ENCODE peak calls at places on chromosome 4, in ten cellular contexts. B, N, A, G, F, I, D, Y, K and V are unnamed samples.

GRCh38 chr4:57378766-57379165 is 268.6 kb upstream of the IGFBP7 start:
- DNase-seq in B (no peak), F (peak; percentile 2), A (no peak), G (no peak), N (no peak), D (no peak), K (no peak), Y (no peak), I (no peak), V (no peak)

GRCh38 chr4:44149242-44149641 is 299.4 kb downstream of the KCTD8 start:
- DNase-seq in A (no peak), Y (no peak), K (no peak), D (no peak), G (no peak), I (no peak), N (no peak), B (no peak), F (no peak), V (no peak)

GRCh38 chr4:106079616-106080015 is 184.3 kb downstream of the NPNT start:
- DNase-seq in I (no peak), Y (no peak), F (no peak), A (no peak), G (no peak), K (no peak), B (no peak), D (no peak), N (no peak), V (no peak)

GRCh38 chr4:30722916-30723270 is 2.7 kb downstream of the PCDH7 start:
- DNase-seq in F (no peak), Y (no peak), D (peak; percentile 59), I (no peak), A (no peak), G (peak; percentile 62), B (peak; percentile 45), N (no peak), K (peak; percentile 13), V (peak; percentile 16)

GRCh38 chr4:73780243-73780642 is 39.9 kb downstream of the CXCL8 start:
- DNase-seq in N (no peak), B (no peak), A (no peak), F (no peak), D (no peak), Y (no peak), K (no peak), G (no peak), I (no peak), V (no peak)

GRCh38 chr4:5205981-5206380 is 154.7 kb downstream of the STK32B start:
- DNase-seq in G (no peak), F (no peak), Y (no peak), K (no peak), B (no peak), A (no peak), D (no peak), N (no peak), I (no peak), V (no peak)

GRCh38 chr4:53003959-53004358 is 141.8 kb downstream of the RASL11B start:
- DNase-seq in D (no peak), G (no peak), N (no peak), B (no peak), F (peak; percentile 37), I (no peak), Y (no peak), K (no peak), A (no peak), V (no peak)

GRCh38 chr4:10762541-10762940 is 78.0 kb upstream of the CLNK start:
- DNase-seq in N (no peak), D (no peak), Y (no peak), B (peak; percentile 7), A (no peak), K (no peak), G (peak; percentile 88), F (peak; percentile 91), I (no peak), V (no peak)

GRCh38 chr4:173024203-173024602 is 144.4 kb upstream of the GALNT7 start:
- DNase-seq in F (peak; percentile 6), A (no peak), G (no peak), B (no peak), N (no peak), D (no peak), Y (no peak), K (no peak), I (no peak), V (no peak)

GRCh38 chr4:173399016-173399415 is at the start of gene SCRG1:
- DNase-seq in G (no peak), B (peak; percentile 35), K (no peak), F (peak; percentile 4), Y (no peak), I (peak; percentile 66), N (peak; percentile 27), A (peak; percentile 36), D (no peak), V (no peak)

GRCh38 chr4:176814770-176815169 is 22.0 kb upstream of the VEGFC start:
- DNase-seq in B (no peak), K (no peak), A (no peak), N (no peak), F (peak; percentile 87), G (no peak), Y (no peak), D (no peak), I (no peak), V (no peak)

GRCh38 chr4:19158451-19158850 is 1093.3 kb upstream of the SLIT2 start:
- DNase-seq in K (no peak), I (no peak), Y (no peak), A (no peak), G (no peak), D (no peak), F (no peak), B (no peak), N (no peak), V (no peak)

GRCh38 chr4:14841801-14842748 is 160.2 kb upstream of the CPEB2 start:
- DNase-seq in F (no peak), Y (no peak), D (no peak), K (peak; percentile 48), N (no peak), I (no peak), A (peak; percentile 25), G (no peak), B (no peak), V (peak; percentile 65)

GRCh38 chr4:27861802-27862201 is 1001.2 kb downstream of the STIM2 start:
- DNase-seq in F (peak; percentile 61), I (no peak), G (no peak), N (no peak), D (no peak), K (no peak), A (no peak), B (no peak), Y (no peak), V (no peak)

DNA sequence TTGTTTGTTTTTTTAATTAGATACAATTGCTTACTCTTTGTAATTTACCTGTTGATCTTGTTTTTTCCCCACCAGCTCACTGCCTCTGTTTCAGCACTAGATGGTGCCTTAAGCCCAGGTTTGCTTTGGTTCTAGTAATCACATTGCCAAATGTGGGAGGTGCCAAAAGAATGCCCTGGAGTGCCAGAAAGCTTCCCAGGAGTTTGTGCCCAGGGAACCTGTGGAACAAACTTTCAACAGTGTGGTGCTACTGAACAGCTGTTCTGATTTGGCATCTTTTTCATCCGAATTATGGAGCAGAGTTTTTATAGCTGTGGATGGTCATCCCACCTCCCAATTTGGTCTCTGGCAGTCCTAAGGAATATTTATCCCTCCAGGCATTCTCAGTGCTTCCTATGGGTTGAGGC is 1000.7 kb downstream of the STIM2 start:
- DNase-seq in N (peak; percentile 17), A (no peak), B (peak; percentile 89), K (no peak), Y (no peak), I (no peak), G (peak; percentile 81), F (peak; percentile 47), D (no peak), V (no peak)
- TF ChIP-seq CTCF in N (peak; percentile 55), A (peak; percentile 69), B (peak; percentile 94), K (peak; percentile 9), Y (peak; percentile 45), I (peak; percentile 32), G (peak; percentile 95), F (peak; percentile 57), D (peak; percentile 22), V (no peak)

GRCh38 chr4:156779774-156780173 is 191.8 kb downstream of the PDGFC start:
- DNase-seq in K (no peak), B (no peak), F (peak; percentile 95), N (no peak), I (no peak), D (no peak), Y (no peak), A (no peak), G (no peak), V (no peak)
- H3K4me1 ChIP-seq in K (peaks cover 5% of the 10 kb centered on the region), B (no peaks in the 10 kb centered on the region), F (peaks cover 14% of the 10 kb centered on the region), N (no peaks in the 10 kb centered on the region), I (no peaks in the 10 kb centered on the region), D (no peaks in the 10 kb centered on the region), Y (peaks cover 78% of the 10 kb centered on the region), A (peaks cover 16% of the 10 kb centered on the region), G (no peaks in the 10 kb centered on the region), V (no peaks in the 10 kb centered on the region)

DNA sequence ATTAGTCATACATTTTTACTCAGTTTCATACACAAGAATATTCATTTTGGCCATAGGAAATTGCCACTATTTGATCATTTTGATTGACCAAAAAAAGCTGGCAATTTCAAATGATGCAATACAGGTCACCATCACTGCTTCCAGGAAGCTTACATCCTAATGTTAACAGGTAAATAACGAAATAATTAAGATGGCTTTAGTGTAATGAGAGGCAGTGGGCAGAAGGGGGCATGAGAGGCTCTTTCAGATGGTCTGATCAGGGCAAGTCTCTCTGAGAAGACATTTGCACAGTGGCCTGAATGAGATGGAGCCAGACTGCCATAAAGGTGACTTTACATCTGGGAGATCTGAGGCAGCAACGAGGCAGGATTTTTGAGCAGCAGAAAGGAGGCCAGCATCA is 170.7 kb downstream of the SLIT2 start:
- DNase-seq in G (peak; percentile 91), Y (peak; percentile 28), I (no peak), A (no peak), N (peak; percentile 36), K (no peak), F (peak; percentile 52), D (no peak), B (peak; percentile 79), V (peak; percentile 56)
- TF ChIP-seq CTCF in G (peak; percentile 82), Y (peak; percentile 57), I (peak; percentile 37), A (peak; percentile 57), N (peak; percentile 64), K (peak; percentile 40), F (peak; percentile 62), D (peak; percentile 60), B (peak; percentile 66), V (peak; percentile 47)

GRCh38 chr4:81032805-81033684 is 2.5 kb downstream of the BMP3 start:
- DNase-seq in I (no peak), G (no peak), B (no peak), D (no peak), F (peak; percentile 16), K (no peak), N (no peak), A (no peak), Y (no peak), V (peak; percentile 23)

GRCh38 chr4:81032174-81032551 is 1.7 kb downstream of the BMP3 start:
- DNase-seq in G (peak; percentile 44), Y (no peak), A (no peak), N (no peak), B (peak; percentile 41), D (no peak), K (no peak), I (no peak), F (no peak), V (no peak)

GRCh38 chr4:81031389-81032173 is 1.1 kb downstream of the BMP3 start:
- DNase-seq in Y (no peak), K (no peak), D (no peak), F (no peak), N (no peak), B (peak; percentile 49), A (no peak), I (no peak), G (peak; percentile 79), V (peak; percentile 32)

GRCh38 chr4:81030617-81031388 is at the start of gene BMP3:
- DNase-seq in I (no peak), A (no peak), F (peak; percentile 18), Y (no peak), B (peak; percentile 56), G (peak; percentile 81), K (no peak), D (peak; percentile 70), N (peak; percentile 10), V (peak; percentile 53)

GRCh38 chr4:81030061-81030616 is 369 bp upstream of the BMP3 start:
- DNase-seq in G (no peak), I (no peak), D (no peak), A (no peak), Y (no peak), B (peak; percentile 79), F (no peak), K (no peak), N (no peak), V (no peak)
- H3K4me1 ChIP-seq in G (no peaks in the 10 kb centered on the region), I (no peaks in the 10 kb centered on the region), D (no peaks in the 10 kb centered on the region), A (peaks cover 18% of the 10 kb centered on the region), Y (no peaks in the 10 kb centered on the region), B (peaks cover 20% of the 10 kb centered on the region), F (no peaks in the 10 kb centered on the region), K (peaks cover 4% of the 10 kb centered on the region), N (no peaks in the 10 kb centered on the region), V (no peaks in the 10 kb centered on the region)